ENCODE peak calls at places on chromosomes 3 and 15, in eight cellular contexts. One of them, this sample, is unnamed.

GRCh38 chr3:52453496-52454234 is at the start of gene TNNC1:
- DNase-seq in SJSA1: no peak
- DNase-seq in prostate gland: no peak
- DNase-seq in neural progenitor cell: peak; percentile 81
- DNase-seq in adrenal gland: no peak
- DNase-seq in left lung: peak; percentile 80
- DNase-seq in OCI-LY7: no peak
- DNase-seq in Peyer's patch: no peak
- DNase-seq in this sample: no peak

GRCh38 chr3:184040010-184040409 is 8.5 kb downstream of the HTR3D start:
- DNase-seq in SJSA1: peak; percentile 49
- DNase-seq in prostate gland: no peak
- DNase-seq in neural progenitor cell: peak; percentile 39
- DNase-seq in adrenal gland: no peak
- DNase-seq in left lung: no peak
- DNase-seq in OCI-LY7: no peak
- DNase-seq in Peyer's patch: no peak
- DNase-seq in this sample: peak; percentile 72

GRCh38 chr3:190182418-190183043 is 61.8 kb upstream of the P3H2 start:
- DNase-seq in SJSA1: peak; percentile 70
- DNase-seq in prostate gland: no peak
- DNase-seq in neural progenitor cell: no peak
- DNase-seq in adrenal gland: no peak
- DNase-seq in left lung: no peak
- DNase-seq in OCI-LY7: no peak
- DNase-seq in Peyer's patch: no peak
- DNase-seq in this sample: no peak

GRCh38 chr3:151076626-151077025 is 8.8 kb upstream of the MED12L start:
- DNase-seq in SJSA1: no peak
- DNase-seq in prostate gland: no peak
- DNase-seq in neural progenitor cell: no peak
- DNase-seq in adrenal gland: no peak
- DNase-seq in left lung: no peak
- DNase-seq in OCI-LY7: no peak
- DNase-seq in Peyer's patch: no peak
- DNase-seq in this sample: no peak

GRCh38 chr3:40237892-40238571 is 71.5 kb upstream of the EIF1B start:
- DNase-seq in SJSA1: no peak
- DNase-seq in prostate gland: no peak
- DNase-seq in neural progenitor cell: peak; percentile 78
- DNase-seq in adrenal gland: no peak
- DNase-seq in left lung: no peak
- DNase-seq in OCI-LY7: no peak
- DNase-seq in Peyer's patch: no peak
- DNase-seq in this sample: no peak

GRCh38 chr3:16912400-16913263 is 27.9 kb downstream of the PLCL2 start:
- DNase-seq in SJSA1: no peak
- DNase-seq in prostate gland: no peak
- DNase-seq in neural progenitor cell: no peak
- DNase-seq in adrenal gland: no peak
- DNase-seq in left lung: no peak
- DNase-seq in OCI-LY7: peak; percentile 86
- DNase-seq in Peyer's patch: no peak
- DNase-seq in this sample: no peak

GRCh38 chr3:184486614-184487013 is 75.0 kb upstream of the EPHB3 start:
- DNase-seq in SJSA1: peak; percentile 11
- DNase-seq in prostate gland: no peak
- DNase-seq in neural progenitor cell: no peak
- DNase-seq in adrenal gland: no peak
- DNase-seq in left lung: no peak
- DNase-seq in OCI-LY7: no peak
- DNase-seq in Peyer's patch: no peak
- DNase-seq in this sample: peak; percentile 48

GRCh38 chr15:33460166-33460805 is 149.5 kb downstream of the RYR3 start:
- DNase-seq in SJSA1: no peak
- DNase-seq in prostate gland: no peak
- DNase-seq in neural progenitor cell: no peak
- DNase-seq in adrenal gland: no peak
- DNase-seq in left lung: no peak
- DNase-seq in OCI-LY7: no peak
- DNase-seq in Peyer's patch: no peak
- DNase-seq in this sample: no peak

GRCh38 chr15:74121040-74121439 is 9.3 kb upstream of the ISLR2 start:
- DNase-seq in SJSA1: no peak
- DNase-seq in prostate gland: no peak
- DNase-seq in neural progenitor cell: no peak
- DNase-seq in adrenal gland: no peak
- DNase-seq in left lung: no peak
- DNase-seq in OCI-LY7: no peak
- DNase-seq in Peyer's patch: no peak
- DNase-seq in this sample: no peak

GRCh38 chr3:194189243-194189791 is 53.4 kb downstream of the HES1 start:
- DNase-seq in SJSA1: no peak
- DNase-seq in prostate gland: no peak
- DNase-seq in neural progenitor cell: no peak
- DNase-seq in adrenal gland: no peak
- DNase-seq in left lung: no peak
- DNase-seq in OCI-LY7: no peak
- DNase-seq in Peyer's patch: no peak
- DNase-seq in this sample: peak; percentile 13

GRCh38 chr15:48888209-48888608 is 10.3 kb downstream of the EID1 start:
- DNase-seq in SJSA1: no peak
- DNase-seq in prostate gland: no peak
- DNase-seq in neural progenitor cell: no peak
- DNase-seq in adrenal gland: no peak
- DNase-seq in left lung: no peak
- DNase-seq in OCI-LY7: no peak
- DNase-seq in Peyer's patch: no peak
- DNase-seq in this sample: no peak

GRCh38 chr3:126267169-126267975 is 87.0 kb upstream of the ALDH1L1 start:
- DNase-seq in SJSA1: peak; percentile 93
- DNase-seq in prostate gland: peak; percentile 61
- DNase-seq in neural progenitor cell: peak; percentile 97
- DNase-seq in adrenal gland: peak; percentile 41
- DNase-seq in left lung: peak; percentile 87
- DNase-seq in OCI-LY7: no peak
- DNase-seq in Peyer's patch: peak; percentile 64
- DNase-seq in this sample: peak; percentile 36

GRCh38 chr3:16808393-16809107 is 76.2 kb upstream of the PLCL2 start:
- DNase-seq in SJSA1: no peak
- DNase-seq in prostate gland: no peak
- DNase-seq in neural progenitor cell: no peak
- DNase-seq in adrenal gland: no peak
- DNase-seq in left lung: no peak
- DNase-seq in OCI-LY7: no peak
- DNase-seq in Peyer's patch: no peak
- DNase-seq in this sample: no peak

GRCh38 chr3:122576174-122576940 is 1.1 kb upstream of the PARP15 start:
- DNase-seq in SJSA1: no peak
- DNase-seq in prostate gland: no peak
- DNase-seq in neural progenitor cell: no peak
- DNase-seq in adrenal gland: no peak
- DNase-seq in left lung: no peak
- DNase-seq in OCI-LY7: peak; percentile 96
- DNase-seq in Peyer's patch: peak; percentile 70
- DNase-seq in this sample: no peak

DNA sequence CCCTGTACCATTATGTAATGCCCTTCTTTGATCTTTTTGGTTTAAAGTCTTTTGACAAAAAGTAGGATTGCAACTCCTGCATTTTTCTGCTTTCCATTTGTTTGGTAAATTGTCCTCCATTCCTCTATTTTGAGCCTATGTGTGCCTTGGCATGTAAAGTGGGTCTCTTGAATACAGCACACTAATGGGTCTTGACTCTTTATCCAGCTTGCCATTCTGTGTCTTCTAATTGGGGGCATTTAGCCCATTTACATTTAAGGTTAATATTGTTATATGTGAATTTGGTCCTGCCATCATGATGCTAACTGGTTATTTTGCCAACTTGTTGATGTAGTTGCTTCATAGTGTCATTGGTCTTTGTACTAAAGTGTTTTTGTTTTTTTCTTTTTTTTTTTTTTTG is 32.4 kb downstream of the CMC1 start:
- DNase-seq in SJSA1: no peak
- DNase-seq in prostate gland: no peak
- DNase-seq in neural progenitor cell: no peak
- DNase-seq in adrenal gland: no peak
- DNase-seq in left lung: no peak
- DNase-seq in OCI-LY7: no peak
- DNase-seq in Peyer's patch: no peak
- DNase-seq in this sample: no peak
- H3K9me3 ChIP-seq in SJSA1: no peaks in the 10 kb centered on the region
- H3K9me3 ChIP-seq in prostate gland: no peaks in the 10 kb centered on the region
- H3K9me3 ChIP-seq in neural progenitor cell: peaks cover 7% of the 10 kb centered on the region
- H3K9me3 ChIP-seq in adrenal gland: no peaks in the 10 kb centered on the region
- H3K9me3 ChIP-seq in left lung: no peaks in the 10 kb centered on the region
- H3K9me3 ChIP-seq in OCI-LY7: peaks cover 12% of the 10 kb centered on the region
- H3K9me3 ChIP-seq in Peyer's patch: no peaks in the 10 kb centered on the region
- H3K9me3 ChIP-seq in this sample: peaks cover 14% of the 10 kb centered on the region

GRCh38 chr3:124881976-124882697 is 5.0 kb downstream of the ITGB5 start:
- DNase-seq in SJSA1: no peak
- DNase-seq in prostate gland: no peak
- DNase-seq in neural progenitor cell: no peak
- DNase-seq in adrenal gland: no peak
- DNase-seq in left lung: no peak
- DNase-seq in OCI-LY7: no peak
- DNase-seq in Peyer's patch: no peak
- DNase-seq in this sample: no peak

GRCh38 chr3:124883191-124883747 is 3.9 kb downstream of the ITGB5 start:
- DNase-seq in SJSA1: no peak
- DNase-seq in prostate gland: no peak
- DNase-seq in neural progenitor cell: peak; percentile 71
- DNase-seq in adrenal gland: no peak
- DNase-seq in left lung: no peak
- DNase-seq in OCI-LY7: no peak
- DNase-seq in Peyer's patch: no peak
- DNase-seq in this sample: no peak

GRCh38 chr3:124885466-124886167 is 1.5 kb downstream of the ITGB5 start:
- DNase-seq in SJSA1: peak; percentile 49
- DNase-seq in prostate gland: no peak
- DNase-seq in neural progenitor cell: peak; percentile 46
- DNase-seq in adrenal gland: no peak
- DNase-seq in left lung: no peak
- DNase-seq in OCI-LY7: no peak
- DNase-seq in Peyer's patch: no peak
- DNase-seq in this sample: peak; percentile 84

GRCh38 chr3:124882749-124883148 is 4.4 kb downstream of the ITGB5 start:
- DNase-seq in SJSA1: no peak
- DNase-seq in prostate gland: no peak
- DNase-seq in neural progenitor cell: peak; percentile 84
- DNase-seq in adrenal gland: no peak
- DNase-seq in left lung: no peak
- DNase-seq in OCI-LY7: no peak
- DNase-seq in Peyer's patch: no peak
- DNase-seq in this sample: no peak

DNA sequence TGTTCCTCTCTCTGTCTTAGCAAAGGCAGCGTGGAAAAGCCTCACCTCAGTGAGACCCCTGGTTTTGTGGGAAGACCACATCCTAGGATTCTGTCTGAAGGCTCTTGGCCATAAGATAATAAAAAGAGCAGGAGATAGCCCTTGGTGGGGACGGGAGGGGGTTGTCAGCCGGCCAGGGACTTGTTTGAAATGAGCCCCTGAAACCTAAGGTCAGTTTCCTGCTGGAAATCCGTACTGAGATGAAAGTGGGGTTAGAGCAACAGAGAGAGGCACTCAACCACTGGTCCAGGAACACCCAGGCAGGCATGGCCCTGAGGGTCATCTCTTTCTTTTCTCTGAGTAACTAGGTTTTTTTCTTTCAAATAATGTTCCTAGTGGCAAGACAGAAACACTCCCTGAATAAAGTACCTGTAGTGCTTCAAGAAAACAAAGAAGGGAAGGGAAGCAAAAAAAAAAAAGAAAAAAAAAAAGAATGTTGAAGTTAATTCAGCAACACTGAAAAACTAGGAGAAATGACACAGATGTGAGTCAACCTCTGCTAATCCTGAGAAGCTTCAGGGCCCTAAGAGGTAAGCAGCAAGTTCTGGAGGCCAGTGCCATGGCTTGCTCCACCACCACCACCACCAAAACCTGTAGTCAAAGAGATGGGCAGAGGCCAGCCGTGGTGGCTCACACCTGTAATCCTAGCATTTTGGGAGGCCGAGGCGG is 3.2 kb downstream of the ITGB5 start:
- DNase-seq in SJSA1: no peak
- DNase-seq in prostate gland: no peak
- DNase-seq in neural progenitor cell: peak; percentile 56
- DNase-seq in adrenal gland: no peak
- DNase-seq in left lung: no peak
- DNase-seq in OCI-LY7: no peak
- DNase-seq in Peyer's patch: no peak
- DNase-seq in this sample: no peak
- H3K4me1 ChIP-seq in SJSA1: peaks cover 59% of the 10 kb centered on the region
- H3K4me1 ChIP-seq in prostate gland: peaks cover 6% of the 10 kb centered on the region
- H3K4me1 ChIP-seq in neural progenitor cell: peaks cover 46% of the 10 kb centered on the region
- H3K4me1 ChIP-seq in adrenal gland: peaks cover 9% of the 10 kb centered on the region
- H3K4me1 ChIP-seq in left lung: peaks cover 26% of the 10 kb centered on the region
- H3K4me1 ChIP-seq in OCI-LY7: no peaks in the 10 kb centered on the region
- H3K4me1 ChIP-seq in Peyer's patch: peaks cover 8% of the 10 kb centered on the region
- H3K4me1 ChIP-seq in this sample: peaks cover 17% of the 10 kb centered on the region

GRCh38 chr3:120560304-120561250 is 35.6 kb upstream of the NDUFB4 start:
- DNase-seq in SJSA1: no peak
- DNase-seq in prostate gland: no peak
- DNase-seq in neural progenitor cell: peak; percentile 54
- DNase-seq in adrenal gland: peak; percentile 33
- DNase-seq in left lung: no peak
- DNase-seq in OCI-LY7: no peak
- DNase-seq in Peyer's patch: no peak
- DNase-seq in this sample: no peak
- H3K27ac ChIP-seq in SJSA1: no peak overlapping the region
- H3K27ac ChIP-seq in prostate gland: no peak overlapping the region
- H3K27ac ChIP-seq in neural progenitor cell: no peak overlapping the region
- H3K27ac ChIP-seq in adrenal gland: peak overlapping the region; percentile 99
- H3K27ac ChIP-seq in left lung: no peak overlapping the region
- H3K27ac ChIP-seq in OCI-LY7: no peak overlapping the region
- H3K27ac ChIP-seq in Peyer's patch: no peak overlapping the region
- H3K27ac ChIP-seq in this sample: no peak overlapping the region

GRCh38 chr15:82891025-82891390 is 61.5 kb downstream of the HOMER2 start:
- DNase-seq in SJSA1: no peak
- DNase-seq in prostate gland: peak; percentile 73
- DNase-seq in neural progenitor cell: no peak
- DNase-seq in adrenal gland: no peak
- DNase-seq in left lung: no peak
- DNase-seq in OCI-LY7: no peak
- DNase-seq in Peyer's patch: no peak
- DNase-seq in this sample: no peak

GRCh38 chr15:82895983-82896382 is 56.5 kb downstream of the HOMER2 start:
- DNase-seq in SJSA1: no peak
- DNase-seq in prostate gland: no peak
- DNase-seq in neural progenitor cell: no peak
- DNase-seq in adrenal gland: no peak
- DNase-seq in left lung: no peak
- DNase-seq in OCI-LY7: no peak
- DNase-seq in Peyer's patch: no peak
- DNase-seq in this sample: no peak

GRCh38 chr15:82892541-82892940 is 60.0 kb downstream of the HOMER2 start:
- DNase-seq in SJSA1: no peak
- DNase-seq in prostate gland: no peak
- DNase-seq in neural progenitor cell: no peak
- DNase-seq in adrenal gland: no peak
- DNase-seq in left lung: no peak
- DNase-seq in OCI-LY7: no peak
- DNase-seq in Peyer's patch: no peak
- DNase-seq in this sample: no peak

GRCh38 chr15:82898961-82899360 is 53.6 kb downstream of the HOMER2 start:
- DNase-seq in SJSA1: no peak
- DNase-seq in prostate gland: no peak
- DNase-seq in neural progenitor cell: no peak
- DNase-seq in adrenal gland: peak; percentile 6
- DNase-seq in left lung: no peak
- DNase-seq in OCI-LY7: no peak
- DNase-seq in Peyer's patch: no peak
- DNase-seq in this sample: no peak

GRCh38 chr15:82894971-82895520 is 57.5 kb downstream of the HOMER2 start:
- DNase-seq in SJSA1: no peak
- DNase-seq in prostate gland: no peak
- DNase-seq in neural progenitor cell: peak; percentile 78
- DNase-seq in adrenal gland: no peak
- DNase-seq in left lung: no peak
- DNase-seq in OCI-LY7: no peak
- DNase-seq in Peyer's patch: no peak
- DNase-seq in this sample: peak; percentile 76
- H3K9me3 ChIP-seq in SJSA1: no peaks in the 10 kb centered on the region
- H3K9me3 ChIP-seq in prostate gland: no peaks in the 10 kb centered on the region
- H3K9me3 ChIP-seq in neural progenitor cell: no peaks in the 10 kb centered on the region
- H3K9me3 ChIP-seq in adrenal gland: no peaks in the 10 kb centered on the region
- H3K9me3 ChIP-seq in left lung: no peaks in the 10 kb centered on the region
- H3K9me3 ChIP-seq in OCI-LY7: no peaks in the 10 kb centered on the region
- H3K9me3 ChIP-seq in Peyer's patch: no peaks in the 10 kb centered on the region
- H3K9me3 ChIP-seq in this sample: no peaks in the 10 kb centered on the region